ENCODE peak calls at places on chromosomes 1 and 21, in nine cellular contexts. D, T, F, G, H, Y, X, Q and W are unnamed samples.

GRCh38 chr1:92951141-92951582 is 10.1 kb downstream of the DIPK1A start:
- DNase-seq in D (peak), T (no peak), F (no peak), G (no peak), H (peak), Y (peak), X (no peak), Q (peak), W (peak)

GRCh38 chr1:231507476-231508355 is 20.8 kb upstream of the TSNAX start:
- DNase-seq in D (no peak), T (no peak), F (no peak), G (no peak), H (no peak), Y (no peak), X (no peak), Q (no peak), W (no peak)

GRCh38 chr1:115507256-115507589 is 134.5 kb upstream of the VANGL1 start:
- DNase-seq in D (peak), T (no peak), F (no peak), G (no peak), H (peak), Y (peak), X (no peak), Q (peak), W (peak)

GRCh38 chr1:202815120-202815519 is 4.4 kb downstream of the PCAT6 start:
- DNase-seq in D (no peak), T (no peak), F (no peak), G (no peak), H (no peak), Y (no peak), X (no peak), Q (peak), W (no peak)

GRCh38 chr1:7980984-7981383 is 19.5 kb downstream of the PARK7 start:
- DNase-seq in D (no peak), T (no peak), F (no peak), G (no peak), H (no peak), Y (no peak), X (no peak), Q (no peak), W (no peak)

GRCh38 chr21:44517175-44517899 is 22.7 kb downstream of the KRTAP10-1 start:
- DNase-seq in D (no peak), T (no peak), F (peak), G (peak), H (peak), Y (peak), X (no peak), Q (peak), W (no peak)

GRCh38 chr1:60213253-60213652 is 139.7 kb upstream of the C1orf87 start:
- DNase-seq in D (no peak), T (no peak), F (no peak), G (no peak), H (no peak), Y (no peak), X (no peak), Q (no peak), W (no peak)

GRCh38 chr1:67312630-67313029 is 5.0 kb downstream of the IL12RB2 start:
- DNase-seq in D (no peak), T (no peak), F (no peak), G (no peak), H (no peak), Y (no peak), X (no peak), Q (no peak), W (no peak)

GRCh38 chr1:224696891-224697765 is 81.0 kb downstream of the CNIH3 start:
- DNase-seq in D (peak), T (no peak), F (no peak), G (no peak), H (peak), Y (peak), X (no peak), Q (peak), W (peak)

GRCh38 chr1:110210604-110211502 is 739 bp downstream of the KCNC4 start:
- DNase-seq in D (no peak), T (peak), F (peak), G (peak), H (no peak), Y (peak), X (peak), Q (peak), W (peak)

GRCh38 chr1:42221952-42222606 is 57.5 kb upstream of the GUCA2A start:
- DNase-seq in D (peak), T (no peak), F (no peak), G (no peak), H (peak), Y (peak), X (no peak), Q (peak), W (peak)

GRCh38 chr21:41119901-41120300 is 48.1 kb upstream of the BACE2 start:
- DNase-seq in D (no peak), T (no peak), F (no peak), G (no peak), H (no peak), Y (no peak), X (no peak), Q (peak), W (no peak)